ENCODE peak calls at places on chromosome 12, in four cellular contexts. L, Y, I and C are unnamed samples.

GRCh38 chr12:114451657-114452056 is 45.7 kb upstream of the TBX5 start:
- DNase-seq in I (no peak), Y (no peak), L (no peak), C (no peak)

GRCh38 chr12:67241482-67241881 is 27.7 kb upstream of the CAND1 start:
- DNase-seq in I (no peak), L (no peak), Y (no peak), C (no peak)

GRCh38 chr12:58523360-58523759 is 396.9 kb downstream of the LRIG3 start:
- DNase-seq in Y (no peak), I (no peak), L (no peak), C (no peak)

GRCh38 chr12:51590347-51591019 is 550 bp upstream of the SCN8A start:
- DNase-seq in I (peak; percentile 62), L (no peak), Y (peak; percentile 94), C (peak; percentile 87)

GRCh38 chr12:101773560-101774206 is 34.4 kb upstream of the SYCP3 start:
- DNase-seq in I (peak; percentile 44), Y (peak; percentile 68), L (peak; percentile 41), C (peak; percentile 56)

GRCh38 chr12:98401427-98401826 is 114.0 kb upstream of the TMPO start:
- DNase-seq in L (peak; percentile 55), Y (no peak), I (no peak), C (no peak)

GRCh38 chr12:65666876-65667275 is 157.4 kb upstream of the HMGA2 start:
- DNase-seq in L (no peak), I (no peak), Y (peak; percentile 56), C (no peak)

GRCh38 chr12:85310025-85310424 is 30.0 kb downstream of the ALX1 start:
- DNase-seq in I (no peak), L (no peak), Y (no peak), C (no peak)

GRCh38 chr12:7433276-7433822 is 10.6 kb downstream of the CD163L1 start:
- DNase-seq in I (peak; percentile 21), Y (no peak), L (no peak), C (no peak)

GRCh38 chr12:56629459-56630179 is 507 bp downstream of the BAZ2A start:
- DNase-seq in Y (peak; percentile 64), I (no peak), L (no peak), C (no peak)

GRCh38 chr12:107449891-107450290 is 235.7 kb upstream of the PWP1 start:
- DNase-seq in I (no peak), Y (no peak), L (no peak), C (no peak)

GRCh38 chr12:123131879-123132402 is 18.9 kb downstream of the PITPNM2 start:
- DNase-seq in Y (no peak), L (no peak), I (no peak), C (no peak)

GRCh38 chr12:126064028-126064427 is 998.8 kb downstream of the AACS start:
- DNase-seq in I (no peak), L (no peak), Y (no peak), C (no peak)

GRCh38 chr12:6334940-6335450 is 6.9 kb downstream of the TNFRSF1A start:
- DNase-seq in I (no peak), Y (no peak), L (no peak), C (no peak)

GRCh38 chr12:100984821-100985220 is 190.2 kb downstream of the ANO4 start:
- DNase-seq in I (no peak), Y (no peak), L (no peak), C (no peak)

GRCh38 chr12:115712676-115713075 is 564.8 kb downstream of the MED13L start:
- DNase-seq in L (no peak), I (no peak), Y (no peak), C (no peak)

GRCh38 chr12:115709410-115710065 is 568.0 kb downstream of the MED13L start:
- DNase-seq in I (no peak), L (no peak), Y (no peak), C (no peak)

DNA sequence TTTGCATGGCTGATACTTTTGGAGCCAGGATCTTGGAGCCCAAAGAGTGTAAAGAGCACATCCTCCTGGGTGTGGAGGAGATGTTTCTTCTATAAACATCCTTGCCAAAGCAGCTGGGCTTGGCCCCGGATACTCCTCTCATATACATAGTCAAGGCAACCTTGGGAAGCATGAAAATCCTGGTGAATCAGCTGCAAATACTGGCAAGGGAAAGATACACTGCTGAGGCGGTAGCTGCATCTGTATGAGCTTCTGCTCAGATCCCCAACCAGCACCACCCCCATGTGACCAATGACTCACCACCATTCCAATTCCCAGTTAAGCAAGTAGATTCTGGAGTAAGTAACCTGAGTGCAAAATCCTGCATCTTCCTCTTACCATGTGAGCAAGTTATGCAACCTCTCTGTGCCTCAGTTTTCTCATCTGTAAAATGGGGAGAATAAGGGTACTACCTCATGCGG is 567.4 kb downstream of the MED13L start:
- DNase-seq in I (no peak), L (no peak), Y (no peak), C (no peak)
- TF ChIP-seq NR2C2 in I (no peak), L (no peak), Y (no peak), C (no peak)

GRCh38 chr12:49580572-49581535 is 12.9 kb upstream of the MCRS1 start:
- DNase-seq in Y (peak; percentile 75), L (no peak), I (peak; percentile 83), C (peak; percentile 94)
- TF ChIP-seq NR2C2 in Y (no peak), L (no peak), I (no peak), C (no peak)

DNA sequence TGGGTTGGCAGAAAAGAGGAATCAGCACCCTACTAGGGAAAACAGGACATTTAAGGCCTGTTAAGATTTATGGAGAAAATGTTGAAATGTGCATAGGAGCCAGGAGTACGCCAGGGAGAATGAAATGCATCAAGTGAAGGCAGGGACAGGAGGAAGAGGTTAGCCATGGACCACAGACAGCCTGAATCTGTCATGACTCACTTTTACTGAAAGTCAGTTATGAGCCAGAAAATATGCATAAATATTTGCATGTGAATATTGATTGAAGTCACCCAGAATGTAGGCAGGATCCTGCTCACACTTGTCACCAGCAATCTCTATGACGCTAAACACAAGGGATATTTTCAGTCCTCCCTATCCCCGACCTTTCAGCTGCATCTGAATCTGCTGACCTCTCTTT is 25.1 kb upstream of the CDK17 start:
- DNase-seq in I (no peak), L (no peak), Y (no peak), C (no peak)
- TF ChIP-seq NR2C2 in I (no peak), L (no peak), Y (no peak), C (no peak)

GRCh38 chr12:103771466-103771865 is 69.6 kb downstream of the NT5DC3 start:
- DNase-seq in I (peak; percentile 42), L (no peak), Y (peak; percentile 37), C (peak; percentile 68)

GRCh38 chr12:103772367-103773108 is 68.5 kb downstream of the NT5DC3 start:
- DNase-seq in I (no peak), L (no peak), Y (no peak), C (no peak)

GRCh38 chr12:103766028-103766427 is 75.0 kb downstream of the NT5DC3 start:
- DNase-seq in Y (no peak), I (no peak), L (no peak), C (no peak)

GRCh38 chr12:103768467-103769123 is 72.4 kb downstream of the NT5DC3 start:
- DNase-seq in I (no peak), Y (no peak), L (no peak), C (no peak)

DNA sequence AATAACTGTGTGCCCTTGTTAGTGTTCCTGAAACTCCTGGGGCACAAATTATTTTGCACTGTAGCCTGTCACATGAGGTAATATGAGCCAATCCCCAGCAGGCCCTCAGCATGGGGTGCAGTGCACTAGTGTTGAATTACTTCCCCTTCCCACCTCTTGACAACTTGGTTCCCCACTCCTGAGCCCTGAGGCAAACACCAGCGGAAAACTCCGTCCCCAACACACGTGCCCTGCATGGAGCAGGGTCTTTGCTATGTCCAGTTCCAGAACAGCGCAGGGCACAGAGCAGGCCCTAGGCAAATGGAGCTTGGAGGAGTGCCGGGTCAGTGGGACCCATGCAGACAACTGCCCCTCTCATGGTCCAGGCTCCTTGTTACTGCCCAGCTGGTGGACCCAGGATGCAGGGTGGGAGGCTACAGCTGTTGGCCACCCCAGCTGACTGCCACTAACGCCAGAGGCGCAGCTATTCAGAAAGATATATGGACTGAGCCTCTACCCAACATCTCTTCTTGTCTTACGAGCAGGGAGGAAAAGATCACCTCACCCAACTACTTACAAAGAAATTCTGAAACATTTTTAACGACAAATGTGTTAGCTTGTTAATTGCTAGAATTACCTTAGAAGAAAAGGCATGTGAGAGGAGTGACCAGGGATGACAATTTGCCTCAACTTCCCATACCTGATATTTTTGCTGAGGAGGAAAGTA is 71.6 kb downstream of the NT5DC3 start:
- DNase-seq in L (no peak), Y (no peak), I (no peak), C (no peak)
- TF ChIP-seq NR2C2 in L (no peak), Y (no peak), I (no peak), C (no peak)

GRCh38 chr12:2689879-2690278 is 104.9 kb upstream of the FKBP4 start:
- DNase-seq in L (no peak), Y (no peak), I (no peak), C (no peak)

GRCh38 chr12:2690348-2691000 is 104.3 kb upstream of the FKBP4 start:
- DNase-seq in Y (no peak), L (no peak), I (no peak), C (no peak)

GRCh38 chr12:2692156-2692555 is 102.6 kb upstream of the FKBP4 start:
- DNase-seq in L (no peak), I (no peak), Y (no peak), C (no peak)

GRCh38 chr12:2691340-2692111 is 103.2 kb upstream of the FKBP4 start:
- DNase-seq in L (peak; percentile 15), I (no peak), Y (peak; percentile 29), C (peak; percentile 50)

GRCh38 chr12:2691001-2691339 is 103.8 kb upstream of the FKBP4 start:
- DNase-seq in I (no peak), Y (no peak), L (no peak), C (peak; percentile 72)
- TF ChIP-seq NR2C2 in I (no peak), Y (no peak), L (no peak), C (no peak)

GRCh38 chr12:9799961-9800360 is 27.3 kb upstream of the KLRF1 start:
- DNase-seq in I (no peak), Y (no peak), L (no peak), C (no peak)
- TF ChIP-seq NR2C2 in I (no peak), Y (no peak), L (no peak), C (no peak)